ENCODE peak calls at places on chromosomes 4 and X, in seven cellular contexts. Y is SK-N-SH, W is HCT116, F is OCI-LY7, G is neural progenitor cell, B is MM.1S, T is hepatocyte. Q is an unnamed sample. For H3K4me1, the result is how much of the 10 kb centered on the place peaks cover.

GRCh38 chrX:50697691-50698090 is 116.3 kb downstream of the SHROOM4 start:
- DNase-seq in W (no peak), G (no peak), Y (no peak), F (no peak), T (peak), B (no peak), Q (peak)

GRCh38 chr4:1022739-1023066 is 11.3 kb downstream of the FGFRL1 start:
- DNase-seq in B (no peak), Y (no peak), F (no peak), G (no peak), T (no peak), W (no peak), Q (no peak)

GRCh38 chr4:7761720-7762119 is 177.9 kb downstream of the AFAP1 start:
- DNase-seq in T (peak), G (peak), B (peak), F (peak), Y (peak), W (peak), Q (peak)

GRCh38 chr4:119266153-119266552 is 53.6 kb downstream of the USP53 start:
- DNase-seq in F (no peak), W (no peak), Y (no peak), B (no peak), T (no peak), G (no peak), Q (no peak)

GRCh38 chrX:38891641-38892413 is 90.6 kb downstream of the MID1IP1 start:
- DNase-seq in F (peak), G (no peak), B (no peak), Y (no peak), W (no peak), T (no peak), Q (no peak)

GRCh38 chrX:151393514-151393913 is 3.5 kb upstream of the VMA21 start:
- DNase-seq in G (peak), W (no peak), F (peak), Y (no peak), T (no peak), B (peak), Q (peak)

GRCh38 chrX:43953218-43953617 is 20.0 kb downstream of the NDP start:
- DNase-seq in W (no peak), T (no peak), G (no peak), F (no peak), B (no peak), Y (no peak), Q (no peak)

GRCh38 chrX:40996886-40997530 is 88.2 kb upstream of the USP9X start:
- DNase-seq in B (no peak), Y (peak), T (peak), F (peak), W (peak), G (peak), Q (peak)

GRCh38 chrX:10098235-10098819 is 58.4 kb upstream of the CLCN4 start:
- DNase-seq in T (no peak), B (peak), F (peak), W (no peak), Y (no peak), G (no peak), Q (no peak)

GRCh38 chr4:147049940-147050852 is 104.5 kb upstream of the TTC29 start:
- DNase-seq in B (no peak), Y (no peak), W (no peak), G (no peak), F (no peak), T (peak), Q (no peak)

GRCh38 chr4:74365761-74366160 is 816 bp downstream of the EREG start:
- DNase-seq in T (peak), W (no peak), B (no peak), G (peak), F (no peak), Y (peak), Q (peak)

GRCh38 chrX:72498782-72499181 is 73.9 kb downstream of the HDAC8 start:
- DNase-seq in B (no peak), T (no peak), F (peak), Y (no peak), G (no peak), W (no peak), Q (peak)

GRCh38 chr4:28481565-28481964 is 1620.9 kb downstream of the STIM2 start:
- DNase-seq in T (peak), B (no peak), F (no peak), Y (no peak), G (no peak), W (no peak), Q (peak)

GRCh38 chr4:64713256-64713840 is 304.1 kb upstream of the TECRL start:
- DNase-seq in F (peak), W (no peak), Y (peak), G (peak), B (peak), T (peak), Q (peak)

GRCh38 chrX:2150722-2151121 is 350.1 kb downstream of the DHRSX start:
- DNase-seq in B (no peak), F (no peak), G (no peak), W (no peak), Y (no peak), T (no peak), Q (no peak)

GRCh38 chr4:119046263-119046662 is 89.4 kb upstream of the MYOZ2 start:
- DNase-seq in F (no peak), T (no peak), G (no peak), Y (no peak), B (peak), W (no peak), Q (no peak)

GRCh38 chrX:116841290-116841689 is 378.5 kb upstream of the CT83 start:
- DNase-seq in B (no peak), Y (no peak), G (no peak), W (no peak), F (no peak), T (no peak), Q (peak)

GRCh38 chr4:18676136-18676922 is 654.8 kb upstream of the LCORL start:
- DNase-seq in F (no peak), Y (no peak), G (no peak), T (no peak), B (no peak), W (no peak), Q (no peak)

GRCh38 chr4:118360101-118360500 is 7.3 kb upstream of the PRSS12 start:
- DNase-seq in G (no peak), B (no peak), W (no peak), F (no peak), Y (no peak), T (no peak), Q (no peak)

GRCh38 chr4:127181001-127181400 is 451.8 kb upstream of the INTU start:
- DNase-seq in F (no peak), W (no peak), Y (no peak), G (no peak), T (no peak), B (no peak), Q (no peak)

GRCh38 chr4:55725057-55725456 is 89.0 kb upstream of the NMU start:
- DNase-seq in Y (peak), B (no peak), T (no peak), F (no peak), W (no peak), G (no peak), Q (no peak)

GRCh38 chr4:142846105-142846728 is at the start of gene INPP4B:
- DNase-seq in T (peak), Y (peak), B (peak), F (no peak), W (peak), G (peak), Q (peak)

GRCh38 chrX:44903107-44903506 is 30.1 kb downstream of the KDM6A start:
- DNase-seq in W (peak), B (no peak), F (no peak), G (no peak), T (no peak), Y (no peak), Q (no peak)

GRCh38 chr4:15420642-15421041 is 7.2 kb upstream of the C1QTNF7 start:
- DNase-seq in T (no peak), Y (no peak), F (no peak), B (no peak), W (no peak), G (no peak), Q (peak)

GRCh38 chr4:100900134-100900533 is 382.3 kb upstream of the EMCN start:
- DNase-seq in T (no peak), G (no peak), W (no peak), Y (no peak), B (no peak), F (no peak), Q (no peak)

GRCh38 chr4:84499065-84499982 is at the start of gene NKX6-1:
- DNase-seq in Y (peak), W (peak), B (no peak), T (peak), F (no peak), G (peak), Q (peak)

GRCh38 chrX:74924449-74925209 is 623 bp downstream of the NEXMIF start:
- DNase-seq in B (peak), F (no peak), Y (peak), T (peak), G (peak), W (no peak), Q (peak)

GRCh38 chr4:126915999-126916625 is 716.6 kb upstream of the INTU start:
- DNase-seq in T (no peak), Y (no peak), B (no peak), F (no peak), W (no peak), G (no peak), Q (no peak)

GRCh38 chrX:129099206-129099605 is 424.1 kb downstream of the SMARCA1 start:
- DNase-seq in Y (no peak), F (no peak), B (no peak), T (no peak), W (no peak), G (peak), Q (no peak)

GRCh38 chr4:128513664-128514484 is 226.3 kb upstream of the PGRMC2 start:
- DNase-seq in W (no peak), Y (no peak), B (peak), T (no peak), G (no peak), F (no peak), Q (no peak)

GRCh38 chr4:40227284-40227683 is 30.5 kb downstream of the RHOH start:
- DNase-seq in B (peak), F (no peak), Y (no peak), G (no peak), T (no peak), W (no peak), Q (no peak)

GRCh38 chrX:48498374-48498809 is 10.4 kb upstream of the PORCN start:
- DNase-seq in G (no peak), B (no peak), Y (no peak), F (no peak), T (no peak), W (no peak), Q (no peak)

DNA sequence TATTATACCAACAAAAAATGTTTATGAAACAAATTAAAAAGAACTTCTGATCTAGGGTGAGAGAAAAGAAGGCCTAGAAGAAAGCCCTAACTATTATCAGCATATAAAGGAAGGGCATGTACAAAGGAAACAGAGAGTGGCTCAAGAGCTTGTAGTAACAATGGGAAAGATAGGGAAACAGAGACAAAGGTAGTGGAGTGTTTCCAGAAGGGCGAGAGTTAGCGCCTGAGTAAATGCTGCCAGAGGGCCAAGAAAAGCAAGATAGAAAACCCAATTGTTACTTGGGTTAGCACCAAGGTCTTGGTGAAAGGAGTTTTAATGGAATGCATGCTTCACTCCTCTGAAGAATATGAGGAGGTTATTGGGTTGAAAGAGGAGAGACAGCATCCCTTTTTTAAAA is 16.5 kb upstream of the MSL3 start:
- DNase-seq in B (no peak), F (no peak), Y (no peak), G (no peak), T (no peak), W (no peak), Q (no peak)
- H3K4me1 ChIP-seq in B (under half), F (under half), Y (under half), G (under half), T (under half), W (under half), Q (under half)

GRCh38 chr4:72846280-72847111 is 223.0 kb downstream of the COX18 start:
- DNase-seq in W (no peak), F (peak), B (peak), Y (no peak), T (peak), G (peak), Q (peak)
- H2AFZ ChIP-seq in W (no peak), F (no peak), B (peak), Y (no peak), T (no peak), G (peak), Q (peak)

DNA sequence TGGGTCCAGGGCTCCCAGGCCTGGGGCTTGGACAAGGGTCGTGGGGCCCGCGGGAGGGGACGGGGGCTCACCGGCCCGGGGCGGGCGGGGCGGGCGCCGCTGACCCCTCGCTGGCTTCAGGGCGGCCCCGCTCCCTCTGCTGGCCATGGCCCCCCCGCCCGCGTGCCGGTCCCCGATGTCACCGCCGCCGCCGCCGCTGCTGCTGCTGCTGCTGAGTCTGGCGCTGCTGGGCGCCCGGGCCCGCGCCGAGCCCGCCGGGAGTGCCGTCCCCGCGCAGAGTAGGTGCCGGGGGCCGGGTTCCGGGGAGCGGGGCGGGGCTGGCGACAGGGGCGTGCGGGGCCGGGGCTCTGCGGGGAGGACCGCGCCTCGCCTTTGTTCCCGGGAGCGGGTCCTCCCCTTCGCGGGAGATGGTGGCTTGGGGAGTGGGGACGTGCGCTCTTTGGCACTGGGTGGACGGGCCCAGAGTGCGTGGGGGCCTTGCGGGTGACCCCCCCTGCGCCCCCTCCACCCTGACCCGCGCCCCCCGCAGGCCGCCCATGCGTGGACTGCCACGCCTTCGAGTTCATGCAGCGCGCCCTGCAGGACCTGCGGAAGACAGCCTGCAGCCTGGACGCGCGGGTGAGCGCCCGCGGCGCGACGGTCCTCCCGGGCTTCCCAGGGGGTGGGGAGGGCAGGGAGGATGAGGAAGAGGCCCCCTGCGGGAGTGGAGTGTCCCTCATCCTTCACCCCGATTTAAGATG is 16.8 kb upstream of the NAT8L start:
- DNase-seq in Y (peak), W (no peak), F (peak), B (peak), T (peak), G (peak), Q (no peak)
- TF ChIP-seq EZH2phosphoT487 in Y (no peak), W (no peak), F (no peak), B (no peak), T (no peak), G (no peak), Q (no peak)

GRCh38 chr4:113561758-113562157 is 199.8 kb downstream of the CAMK2D start:
- DNase-seq in F (no peak), W (no peak), T (no peak), G (no peak), Y (no peak), B (no peak), Q (no peak)
- H3K4me1 ChIP-seq in F (half or more), W (under half), T (under half), G (under half), Y (under half), B (under half), Q (under half)